ENCODE peak calls at places on chromosomes 2 and 18, in five cellular contexts. J, L, Y, V and T are unnamed samples.

GRCh38 chr18:46283268-46283667 is 179.1 kb downstream of the HAUS1 start:
- DNase-seq in L (peak; percentile 12), V (no peak), J (no peak), Y (no peak), T (no peak)

GRCh38 chr2:124476291-124476690 is 451.2 kb downstream of the CNTNAP5 start:
- DNase-seq in J (no peak), Y (no peak), V (no peak), L (no peak), T (no peak)

GRCh38 chr18:45111507-45111858 is 430.8 kb downstream of the SETBP1 start:
- DNase-seq in V (no peak), J (no peak), L (no peak), Y (no peak), T (no peak)

GRCh38 chr18:36185157-36185556 is 2.1 kb upstream of the MOCOS start:
- DNase-seq in V (no peak), Y (no peak), J (no peak), L (no peak), T (no peak)

GRCh38 chr18:22683196-22683676 is 249.9 kb upstream of the RBBP8 start:
- DNase-seq in Y (peak; percentile 83), L (no peak), J (peak; percentile 79), V (peak; percentile 27), T (peak; percentile 6)

GRCh38 chr2:15800489-15801329 is 139.6 kb upstream of the MYCN start:
- DNase-seq in L (no peak), Y (no peak), J (no peak), V (no peak), T (no peak)

GRCh38 chr2:157897106-157897971 is 21.2 kb upstream of the ACVR1 start:
- DNase-seq in Y (no peak), L (no peak), J (no peak), V (no peak), T (no peak)

GRCh38 chr2:231521443-231521842 is 8.8 kb downstream of the NMUR1 start:
- DNase-seq in J (no peak), L (no peak), V (no peak), Y (no peak), T (no peak)

GRCh38 chr2:26768759-26769500 is 4.8 kb downstream of the SLC35F6 start:
- DNase-seq in Y (peak; percentile 56), V (peak; percentile 54), L (peak; percentile 86), J (no peak), T (no peak)

GRCh38 chr2:42052702-42053481 is 5.1 kb downstream of the PKDCC start:
- DNase-seq in L (peak; percentile 57), V (no peak), J (no peak), Y (peak; percentile 86), T (no peak)

GRCh38 chr2:45780541-45781463 is 129.3 kb downstream of the PRKCE start:
- DNase-seq in V (no peak), J (no peak), L (no peak), Y (no peak), T (no peak)

GRCh38 chr2:133667085-133667484 is 98.8 kb upstream of the NCKAP5 start:
- DNase-seq in Y (peak; percentile 44), V (no peak), L (no peak), J (no peak), T (no peak)

GRCh38 chr2:218850796-218851195 is 8.8 kb upstream of the WNT6 start:
- DNase-seq in Y (no peak), L (no peak), J (no peak), V (no peak), T (no peak)

GRCh38 chr2:130337735-130338325 is 4.9 kb upstream of the IMP4 start:
- DNase-seq in L (peak; percentile 41), Y (peak; percentile 72), J (no peak), V (no peak), T (no peak)

GRCh38 chr18:77004555-77005380 is 127.8 kb downstream of the MBP start:
- DNase-seq in L (no peak), V (no peak), Y (no peak), J (no peak), T (no peak)

GRCh38 chr2:74512744-74513604 is 1.3 kb upstream of the TLX2 start:
- DNase-seq in V (no peak), J (no peak), Y (no peak), L (no peak), T (no peak)

GRCh38 chr18:56795381-56795780 is 144.2 kb downstream of the WDR7 start:
- DNase-seq in Y (peak; percentile 7), V (no peak), L (no peak), J (no peak), T (peak; percentile 15)

GRCh38 chr18:48129621-48130082 is 199.2 kb upstream of the SMAD2 start:
- DNase-seq in Y (no peak), L (no peak), J (no peak), V (no peak), T (no peak)

GRCh38 chr2:118847447-118848172 is at the start of gene EN1:
- DNase-seq in V (no peak), L (peak; percentile 86), Y (peak; percentile 31), J (no peak), T (no peak)

GRCh38 chr2:232839680-232840079 is 30.4 kb upstream of the SNORC start:
- DNase-seq in J (no peak), Y (no peak), V (peak; percentile 41), L (no peak), T (peak; percentile 48)

GRCh38 chr18:33761363-33761762 is 183.3 kb downstream of the ASXL3 start:
- DNase-seq in L (no peak), Y (peak; percentile 68), J (no peak), V (no peak), T (no peak)

GRCh38 chr2:43049836-43050796 is 176.3 kb downstream of the ZFP36L2 start:
- DNase-seq in L (no peak), Y (peak; percentile 42), J (no peak), V (no peak), T (no peak)

GRCh38 chr2:7196871-7197270 is 279.7 kb downstream of the RNF144A start:
- DNase-seq in V (no peak), L (no peak), Y (no peak), J (no peak), T (no peak)

GRCh38 chr2:233355916-233356315 is 1.6 kb downstream of the DGKD start:
- DNase-seq in V (no peak), L (no peak), J (no peak), Y (no peak), T (no peak)

GRCh38 chr2:215493370-215493769 is 57.5 kb upstream of the FN1 start:
- DNase-seq in V (no peak), J (no peak), L (no peak), Y (no peak), T (no peak)

DNA sequence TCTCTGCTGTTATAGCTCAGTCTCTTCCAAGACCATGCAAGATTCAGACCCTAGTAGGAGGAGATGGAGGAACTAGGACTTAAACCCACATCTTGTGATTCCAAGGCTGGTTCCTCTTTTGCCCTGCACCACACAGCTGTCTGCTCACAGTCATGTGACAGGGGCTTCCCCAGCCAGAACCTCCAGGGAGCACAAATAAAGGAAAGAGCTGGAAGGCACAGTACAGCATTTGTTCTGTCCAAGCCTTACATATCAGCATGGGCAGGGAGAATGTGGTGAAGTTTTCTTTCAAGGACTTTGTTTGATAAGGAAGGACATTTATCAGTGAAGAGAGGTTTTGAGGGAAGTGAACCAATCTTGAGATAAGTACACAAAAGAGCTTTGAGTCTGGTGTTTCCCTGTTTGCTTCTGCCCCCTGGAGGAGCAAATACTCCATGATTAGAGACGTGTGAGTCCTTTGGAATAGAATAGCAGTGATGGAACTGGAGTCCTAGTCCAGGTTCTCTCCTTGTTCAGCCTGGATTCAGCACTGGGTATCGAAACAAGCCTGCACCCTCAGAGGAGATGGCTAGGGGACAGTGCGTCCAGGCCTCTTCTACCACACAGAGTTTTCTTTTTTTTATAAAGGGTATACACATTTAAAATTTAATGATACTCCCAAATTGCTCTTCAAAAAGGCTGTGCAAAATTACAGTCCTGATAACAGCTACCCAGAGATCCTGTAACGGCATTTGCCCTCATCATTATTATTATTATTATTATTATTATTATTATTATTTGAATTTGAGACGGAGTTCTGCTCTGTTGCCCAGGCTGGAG is 24.6 kb upstream of the CASP10 start:
- DNase-seq in V (peak; percentile 61), Y (peak; percentile 86), J (peak; percentile 31), L (peak; percentile 66), T (no peak)
- TF ChIP-seq CTCF in V (peak; percentile 50), Y (peak; percentile 77), J (peak; percentile 71), L (peak; percentile 61), T (peak; percentile 63)

GRCh38 chr18:1017227-1017626 is 112.6 kb downstream of the ADCYAP1 start:
- DNase-seq in V (no peak), L (no peak), J (no peak), Y (no peak), T (no peak)

GRCh38 chr18:1014496-1014895 is 109.8 kb downstream of the ADCYAP1 start:
- DNase-seq in L (no peak), V (no peak), Y (no peak), J (no peak), T (no peak)

GRCh38 chr18:1013951-1014350 is 109.3 kb downstream of the ADCYAP1 start:
- DNase-seq in V (no peak), Y (no peak), L (no peak), J (no peak), T (no peak)

GRCh38 chr18:1015777-1016176 is 111.1 kb downstream of the ADCYAP1 start:
- DNase-seq in Y (no peak), J (no peak), L (no peak), V (no peak), T (no peak)

GRCh38 chr18:1014951-1015627 is 110.4 kb downstream of the ADCYAP1 start:
- DNase-seq in V (no peak), L (no peak), Y (no peak), J (no peak), T (no peak)
- H3K4me3 ChIP-seq in V (no peak overlapping the region), L (no peak overlapping the region), Y (no peak overlapping the region), J (no peak overlapping the region), T (no peak overlapping the region)

GRCh38 chr2:102235491-102235890 is 48.7 kb downstream of the IL1RL2 start:
- DNase-seq in Y (no peak), J (no peak), L (peak; percentile 41), V (no peak), T (no peak)
- TF ChIP-seq CTCF in Y (no peak), J (peak; percentile 41), L (peak; percentile 62), V (no peak), T (peak; percentile 14)

GRCh38 chr18:49971462-49971861 is 158.1 kb upstream of the ACAA2 start:
- DNase-seq in Y (no peak), L (no peak), J (no peak), V (no peak), T (no peak)

GRCh38 chr18:49967914-49968313 is 154.6 kb upstream of the ACAA2 start:
- DNase-seq in L (no peak), V (no peak), J (no peak), Y (no peak), T (no peak)

GRCh38 chr18:49967171-49967570 is 153.8 kb upstream of the ACAA2 start:
- DNase-seq in J (no peak), V (no peak), Y (no peak), L (no peak), T (no peak)

GRCh38 chr18:49970288-49970687 is 157.0 kb upstream of the ACAA2 start:
- DNase-seq in J (no peak), Y (no peak), L (no peak), V (no peak), T (no peak)

DNA sequence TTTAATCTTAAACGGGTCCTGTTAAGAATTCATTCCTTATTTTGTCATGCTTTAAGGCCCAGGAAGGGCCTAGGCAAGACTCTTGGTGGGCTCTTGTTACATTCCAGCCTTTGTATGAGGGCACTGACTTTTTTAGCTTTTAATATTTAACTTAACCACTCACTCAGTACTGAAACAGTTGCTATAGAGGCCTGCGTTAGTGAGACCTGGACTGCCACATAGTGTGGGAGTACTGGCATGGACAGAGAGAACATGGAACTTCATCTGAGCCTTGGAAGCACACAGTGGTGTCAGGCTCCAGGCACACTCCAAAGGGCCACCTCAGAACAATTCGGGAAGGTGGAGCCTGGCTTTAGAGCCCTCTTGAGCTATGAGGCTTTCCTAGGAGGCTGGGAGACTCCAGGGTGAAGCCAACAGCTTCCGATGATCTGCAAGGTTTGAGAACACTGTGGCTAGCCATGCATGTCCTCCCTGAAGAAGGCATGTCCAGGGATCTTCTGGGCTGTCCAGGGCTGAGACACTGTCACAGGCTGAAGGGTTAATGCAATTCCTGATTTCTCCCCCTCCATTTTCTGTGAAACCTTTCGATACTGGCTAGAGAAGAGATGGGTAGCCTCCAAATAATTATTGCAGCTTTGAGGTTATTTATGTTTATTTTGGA is 155.4 kb upstream of the ACAA2 start:
- DNase-seq in J (no peak), V (no peak), Y (no peak), L (no peak), T (no peak)
- H3K4me3 ChIP-seq in J (no peak overlapping the region), V (no peak overlapping the region), Y (no peak overlapping the region), L (no peak overlapping the region), T (no peak overlapping the region)